ENCODE peak calls at places on chromosomes 16 and 17, in four cellular contexts. O, N, M and H are unnamed samples. For H3K4me1, the result is how much of the 10 kb centered on the place peaks cover.

GRCh38 chr17:13273744-13274295 is 256.0 kb upstream of the ELAC2 start:
- DNase-seq in O (no peak), N (no peak), M (no peak), H (no peak)

GRCh38 chr17:5587431-5588032 is 3.2 kb upstream of the NLRP1 start:
- DNase-seq in O (peak), N (no peak), M (no peak), H (peak)

GRCh38 chr16:15966420-15967222 is 17.2 kb downstream of the ABCC1 start:
- DNase-seq in O (no peak), N (no peak), M (no peak), H (peak)

GRCh38 chr17:8430966-8431365 is 4.7 kb upstream of the NDEL1 start:
- DNase-seq in O (no peak), N (no peak), M (no peak), H (no peak)

GRCh38 chr17:55642741-55643140 is 79.9 kb downstream of the TMEM100 start:
- DNase-seq in O (no peak), N (no peak), M (no peak), H (no peak)

GRCh38 chr17:4900231-4901107 is 1.1 kb downstream of the C17orf107 start:
- DNase-seq in O (peak), N (peak), M (peak), H (peak)

GRCh38 chr16:52399116-52399515 is 147.8 kb downstream of the TOX3 start:
- DNase-seq in O (no peak), N (no peak), M (no peak), H (no peak)

GRCh38 chr17:35801583-35802224 is 6.3 kb upstream of the MMP28 start:
- DNase-seq in O (peak), N (peak), M (peak), H (peak)

GRCh38 chr16:12206031-12206748 is 229.7 kb downstream of the SNX29 start:
- DNase-seq in O (no peak), N (no peak), M (no peak), H (no peak)

GRCh38 chr17:1347681-1348318 is 52.2 kb downstream of the YWHAE start:
- DNase-seq in O (peak), N (peak), M (peak), H (peak)

GRCh38 chr16:87418216-87418615 is 26.1 kb downstream of the MAP1LC3B start:
- DNase-seq in O (no peak), N (no peak), M (no peak), H (no peak)

GRCh38 chr16:81680444-81681263 is 98.4 kb upstream of the PLCG2 start:
- DNase-seq in O (no peak), N (no peak), M (peak), H (no peak)

GRCh38 chr17:48030531-48030930 is 7.1 kb downstream of the COPZ2 start:
- DNase-seq in O (no peak), N (no peak), M (no peak), H (no peak)

GRCh38 chr16:11255737-11256656 is at the start of gene SOCS1:
- DNase-seq in O (peak), N (peak), M (peak), H (peak)

GRCh38 chr17:80800775-80801391 is 190.8 kb upstream of the CHMP6 start:
- DNase-seq in O (no peak), N (no peak), M (no peak), H (no peak)

GRCh38 chr17:11814655-11815262 is 182.5 kb downstream of the ZNF18 start:
- DNase-seq in O (no peak), N (no peak), M (no peak), H (no peak)

GRCh38 chr17:46737331-46737730 is 81.2 kb downstream of the WNT3 start:
- DNase-seq in O (no peak), N (no peak), M (no peak), H (no peak)

GRCh38 chr17:45749831-45750335 is 34.2 kb upstream of the CRHR1 start:
- DNase-seq in O (no peak), N (no peak), M (no peak), H (no peak)

GRCh38 chr17:76408037-76408849 is 23.8 kb downstream of the SPHK1 start:
- DNase-seq in O (peak), N (peak), M (peak), H (peak)

GRCh38 chr16:58026139-58026704 is 668 bp downstream of the MMP15 start:
- DNase-seq in O (peak), N (peak), M (peak), H (peak)

GRCh38 chr16:58024673-58025350 is 742 bp upstream of the MMP15 start:
- DNase-seq in O (peak), N (peak), M (peak), H (peak)

GRCh38 chr16:58022601-58023371 is 2.8 kb upstream of the MMP15 start:
- DNase-seq in O (peak), N (peak), M (peak), H (peak)

GRCh38 chr16:58025351-58026138 is at the start of gene MMP15:
- DNase-seq in O (peak), N (peak), M (peak), H (peak)

GRCh38 chr16:58024347-58024672 is 1.2 kb upstream of the MMP15 start:
- DNase-seq in O (no peak), N (no peak), M (no peak), H (no peak)
- H3K4me3 ChIP-seq in O (peak), N (peak), M (peak), H (no peak)

GRCh38 chr17:78384479-78385175 is 6.2 kb downstream of the PGS1 start:
- DNase-seq in O (no peak), N (no peak), M (no peak), H (no peak)

GRCh38 chr17:78380370-78380769 is 1.9 kb downstream of the PGS1 start:
- DNase-seq in O (no peak), N (no peak), M (no peak), H (no peak)

GRCh38 chr17:78379134-78379497 is 667 bp downstream of the PGS1 start:
- DNase-seq in O (no peak), N (no peak), M (no peak), H (no peak)

GRCh38 chr17:78383725-78384471 is 5.4 kb downstream of the PGS1 start:
- DNase-seq in O (peak), N (peak), M (peak), H (no peak)

GRCh38 chr17:78381601-78382168 is 3.2 kb downstream of the PGS1 start:
- DNase-seq in O (no peak), N (no peak), M (no peak), H (peak)
- H3K4me1 ChIP-seq in O (under half), N (half or more), M (half or more), H (under half)

GRCh38 chr17:31488264-31488981 is 96.9 kb downstream of the RAB11FIP4 start:
- DNase-seq in O (peak), N (peak), M (peak), H (peak)
- H3K27ac ChIP-seq in O (peak), N (peak), M (peak), H (peak)

DNA sequence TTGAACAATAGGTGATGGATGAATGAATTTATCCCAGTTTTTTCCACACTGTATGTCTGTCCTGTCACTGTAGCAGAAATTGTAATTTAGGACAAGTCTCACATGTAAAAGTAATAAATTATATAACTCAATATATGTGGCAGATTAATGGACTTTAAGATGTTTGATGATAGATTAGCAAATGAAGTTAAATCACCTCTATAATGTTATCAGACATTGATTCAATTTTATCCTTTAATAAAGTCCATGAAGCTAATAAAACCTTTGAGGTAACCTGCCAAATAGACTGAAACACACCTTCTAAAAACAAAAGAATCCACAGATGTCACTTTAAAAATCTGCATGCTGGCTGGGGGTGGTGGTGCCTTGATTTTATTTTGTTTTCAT is 83.3 kb upstream of the CORO6 start:
- DNase-seq in O (no peak), N (no peak), M (no peak), H (no peak)
- H3K4me3 ChIP-seq in O (no peak), N (no peak), M (no peak), H (no peak)

GRCh38 chr16:49838361-49838638 is 17.6 kb downstream of the ZNF423 start:
- DNase-seq in O (no peak), N (no peak), M (no peak), H (no peak)

GRCh38 chr16:49837673-49838360 is 18.1 kb downstream of the ZNF423 start:
- DNase-seq in O (no peak), N (no peak), M (no peak), H (no peak)

GRCh38 chr16:49835116-49835880 is 20.6 kb downstream of the ZNF423 start:
- DNase-seq in O (no peak), N (no peak), M (no peak), H (no peak)

GRCh38 chr16:49836218-49836617 is 19.7 kb downstream of the ZNF423 start:
- DNase-seq in O (no peak), N (no peak), M (no peak), H (no peak)

DNA sequence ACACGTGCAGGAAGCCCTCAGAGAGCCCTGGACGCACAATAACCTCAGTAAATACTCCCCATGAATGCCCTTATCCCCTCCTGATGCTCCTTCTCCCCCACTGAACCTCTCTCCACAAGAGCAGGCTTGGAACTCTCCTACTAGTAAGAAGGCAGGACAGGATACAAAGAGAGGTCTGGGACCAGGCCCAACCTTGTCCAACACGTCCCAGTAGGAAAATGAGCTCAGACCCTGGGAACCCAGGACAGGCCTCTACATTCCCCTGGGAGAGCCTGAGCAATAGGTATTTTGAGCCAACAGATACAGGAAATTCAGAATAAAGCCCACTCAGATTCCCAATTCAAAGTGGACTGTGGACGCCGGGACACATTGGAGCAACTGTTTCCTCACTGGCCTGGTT is 19.2 kb downstream of the ZNF423 start:
- DNase-seq in O (no peak), N (no peak), M (no peak), H (no peak)
- H3K4me1 ChIP-seq in O (under half), N (half or more), M (under half), H (under half)

DNA sequence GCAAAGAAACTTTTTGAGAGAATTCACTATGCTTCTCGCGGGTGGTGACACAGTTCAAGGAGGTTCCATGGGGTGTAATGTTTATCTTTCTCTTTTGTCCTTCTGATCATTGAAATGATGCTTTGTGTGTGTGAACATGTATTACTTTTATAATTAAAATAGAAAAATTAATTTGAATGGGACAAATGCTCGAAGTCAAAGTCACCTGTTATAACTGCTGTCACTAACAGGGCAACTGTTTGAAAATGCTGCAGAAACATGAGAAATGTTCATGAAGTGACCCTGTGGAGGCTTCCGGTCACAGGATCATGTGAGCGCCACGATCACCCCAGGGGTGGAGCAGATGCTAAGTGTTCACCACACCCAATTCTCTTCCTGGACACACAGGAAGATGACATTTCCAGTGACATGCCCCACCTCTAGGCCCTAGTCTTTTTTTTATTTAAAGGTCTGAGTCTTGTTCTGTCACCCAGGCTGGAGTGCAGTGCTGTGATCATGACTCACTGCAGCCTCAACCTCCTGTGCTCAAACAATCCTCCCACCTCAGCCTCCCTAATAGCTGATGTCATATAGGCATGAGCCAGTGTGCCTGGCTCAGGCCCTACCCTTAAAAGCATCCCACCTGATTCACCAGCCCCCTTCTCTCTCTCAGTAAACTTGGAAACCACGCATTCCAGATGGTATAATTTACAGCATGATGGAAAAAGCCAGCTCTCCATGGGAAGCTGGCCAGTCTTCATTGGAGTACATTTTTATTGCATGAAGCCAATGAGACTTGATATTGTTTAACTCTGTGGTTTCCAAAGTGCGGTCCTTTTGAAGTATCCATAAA is 21.1 kb upstream of the AGRP start:
- DNase-seq in O (peak), N (no peak), M (peak), H (peak)
- H3K27ac ChIP-seq in O (peak), N (peak), M (peak), H (no peak)

DNA sequence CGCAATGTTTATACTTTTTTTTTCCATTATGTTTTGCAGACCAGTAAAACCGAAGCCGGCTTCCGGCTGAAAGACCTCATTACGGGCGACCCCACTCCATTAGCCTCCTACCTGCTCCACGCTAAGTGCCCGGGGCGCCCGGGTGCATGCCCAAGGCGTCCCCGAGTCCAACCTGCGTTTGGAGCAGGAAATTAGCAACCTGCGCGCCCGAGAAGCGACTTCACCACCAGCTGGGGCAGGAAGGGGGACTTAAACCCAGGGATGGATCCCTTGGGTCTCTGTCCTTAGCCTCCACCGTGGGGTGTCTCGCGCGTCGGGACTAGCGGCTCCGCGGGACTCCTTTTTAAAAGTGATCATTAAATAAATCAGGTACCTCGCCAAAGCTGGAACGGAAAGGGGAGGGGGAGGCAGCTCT is 1.7 kb downstream of the RBFOX3 start:
- DNase-seq in O (no peak), N (no peak), M (no peak), H (no peak)
- H3K4me3 ChIP-seq in O (no peak), N (no peak), M (no peak), H (no peak)